ENCODE peak calls at places on chromosomes 12 and 14, in four cellular contexts. One of them, this sample, is unnamed.

GRCh38 chr14:93998871-93999403 is 1.8 kb downstream of the CCDC197 start:
- DNase-seq in CD8-positive, alpha-beta T cell: no peak
- DNase-seq in astrocyte of the spinal cord: no peak
- DNase-seq in cardiac fibroblast: no peak
- DNase-seq in this sample: no peak

GRCh38 chr14:58100735-58101368 is 51.2 kb downstream of the ARMH4 start:
- DNase-seq in CD8-positive, alpha-beta T cell: no peak
- DNase-seq in astrocyte of the spinal cord: peak
- DNase-seq in cardiac fibroblast: peak
- DNase-seq in this sample: no peak

GRCh38 chr14:23058654-23059504 is 1.6 kb upstream of the CDH24 start:
- DNase-seq in CD8-positive, alpha-beta T cell: no peak
- DNase-seq in astrocyte of the spinal cord: no peak
- DNase-seq in cardiac fibroblast: no peak
- DNase-seq in this sample: no peak

GRCh38 chr12:88325076-88325827 is 183.1 kb downstream of the TMTC3 start:
- DNase-seq in CD8-positive, alpha-beta T cell: no peak
- DNase-seq in astrocyte of the spinal cord: peak
- DNase-seq in cardiac fibroblast: peak
- DNase-seq in this sample: no peak

GRCh38 chr12:7361271-7361670 is 57.4 kb downstream of the ACSM4 start:
- DNase-seq in CD8-positive, alpha-beta T cell: no peak
- DNase-seq in astrocyte of the spinal cord: no peak
- DNase-seq in cardiac fibroblast: no peak
- DNase-seq in this sample: no peak

GRCh38 chr12:126667340-126667739 is 1599.6 kb upstream of the TMEM132C start:
- DNase-seq in CD8-positive, alpha-beta T cell: no peak
- DNase-seq in astrocyte of the spinal cord: peak
- DNase-seq in cardiac fibroblast: peak
- DNase-seq in this sample: no peak

GRCh38 chr14:36941783-36942521 is 230.5 kb downstream of the SLC25A21 start:
- DNase-seq in CD8-positive, alpha-beta T cell: peak
- DNase-seq in astrocyte of the spinal cord: peak
- DNase-seq in cardiac fibroblast: peak
- DNase-seq in this sample: peak

GRCh38 chr14:58697927-58698641 is 60.3 kb downstream of the DACT1 start:
- DNase-seq in CD8-positive, alpha-beta T cell: no peak
- DNase-seq in astrocyte of the spinal cord: no peak
- DNase-seq in cardiac fibroblast: no peak
- DNase-seq in this sample: no peak

GRCh38 chr14:89504602-89505320 is 87.7 kb upstream of the FOXN3 start:
- DNase-seq in CD8-positive, alpha-beta T cell: no peak
- DNase-seq in astrocyte of the spinal cord: peak
- DNase-seq in cardiac fibroblast: peak
- DNase-seq in this sample: no peak

GRCh38 chr12:122126713-122127597 is 47.1 kb downstream of the IL31 start:
- DNase-seq in CD8-positive, alpha-beta T cell: no peak
- DNase-seq in astrocyte of the spinal cord: no peak
- DNase-seq in cardiac fibroblast: no peak
- DNase-seq in this sample: no peak

GRCh38 chr14:89427426-89428162 is 10.6 kb upstream of the FOXN3 start:
- DNase-seq in CD8-positive, alpha-beta T cell: no peak
- DNase-seq in astrocyte of the spinal cord: no peak
- DNase-seq in cardiac fibroblast: peak
- DNase-seq in this sample: no peak

DNA sequence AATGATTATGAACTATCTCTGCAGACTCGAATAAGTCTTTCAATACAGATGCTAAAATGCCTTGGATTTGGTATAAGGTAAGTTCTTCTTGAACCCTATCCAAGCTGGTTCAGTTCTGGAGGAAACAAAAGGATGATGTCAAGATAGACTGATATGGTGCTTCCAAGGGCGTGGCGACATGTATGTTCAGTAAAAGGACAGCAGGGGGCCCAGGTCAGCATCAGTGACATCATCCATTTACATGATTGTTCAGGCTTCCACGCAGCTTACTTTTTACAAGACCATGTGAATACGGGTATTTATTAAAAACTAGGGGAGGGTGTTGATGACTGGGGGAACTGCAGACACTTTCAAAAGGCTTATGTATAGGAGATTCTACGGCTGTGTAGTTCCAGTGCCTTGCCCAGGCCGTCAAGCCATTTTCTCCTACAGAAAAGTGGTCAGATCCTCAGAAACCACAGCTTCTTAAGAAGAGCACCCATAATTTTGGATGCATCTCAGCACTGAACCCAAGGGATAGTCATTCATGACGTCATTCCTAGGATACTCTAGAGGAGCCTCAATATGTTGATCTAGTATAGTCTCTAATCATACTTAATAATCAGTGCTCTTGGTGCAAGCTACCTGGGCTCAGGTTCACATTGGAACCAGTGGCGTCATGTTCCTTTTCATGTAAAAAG is 527.7 kb downstream of the FUT8 start:
- DNase-seq in CD8-positive, alpha-beta T cell: no peak
- DNase-seq in astrocyte of the spinal cord: no peak
- DNase-seq in cardiac fibroblast: peak
- DNase-seq in this sample: no peak
- TF ChIP-seq CTCF in CD8-positive, alpha-beta T cell: no peak
- TF ChIP-seq CTCF in astrocyte of the spinal cord: no peak
- TF ChIP-seq CTCF in cardiac fibroblast: peak
- TF ChIP-seq CTCF in this sample: peak

GRCh38 chr12:71972441-71973074 is 33.9 kb downstream of the TPH2 start:
- DNase-seq in CD8-positive, alpha-beta T cell: no peak
- DNase-seq in astrocyte of the spinal cord: no peak
- DNase-seq in cardiac fibroblast: no peak
- DNase-seq in this sample: no peak
- TF ChIP-seq CTCF in CD8-positive, alpha-beta T cell: no peak
- TF ChIP-seq CTCF in astrocyte of the spinal cord: no peak
- TF ChIP-seq CTCF in cardiac fibroblast: no peak
- TF ChIP-seq CTCF in this sample: no peak

GRCh38 chr12:107081778-107082177 is 11.6 kb downstream of the CRY1 start:
- DNase-seq in CD8-positive, alpha-beta T cell: no peak
- DNase-seq in astrocyte of the spinal cord: no peak
- DNase-seq in cardiac fibroblast: no peak
- DNase-seq in this sample: no peak

GRCh38 chr12:107079172-107080011 is 14.0 kb downstream of the CRY1 start:
- DNase-seq in CD8-positive, alpha-beta T cell: no peak
- DNase-seq in astrocyte of the spinal cord: peak
- DNase-seq in cardiac fibroblast: peak
- DNase-seq in this sample: no peak
- TF ChIP-seq CTCF in CD8-positive, alpha-beta T cell: peak
- TF ChIP-seq CTCF in astrocyte of the spinal cord: peak
- TF ChIP-seq CTCF in cardiac fibroblast: peak
- TF ChIP-seq CTCF in this sample: no peak

GRCh38 chr12:65670775-65671174 is 153.5 kb upstream of the HMGA2 start:
- DNase-seq in CD8-positive, alpha-beta T cell: no peak
- DNase-seq in astrocyte of the spinal cord: peak
- DNase-seq in cardiac fibroblast: peak
- DNase-seq in this sample: no peak

GRCh38 chr12:65666876-65667275 is 157.4 kb upstream of the HMGA2 start:
- DNase-seq in CD8-positive, alpha-beta T cell: no peak
- DNase-seq in astrocyte of the spinal cord: peak
- DNase-seq in cardiac fibroblast: peak
- DNase-seq in this sample: no peak

GRCh38 chr12:65672441-65672840 is 151.8 kb upstream of the HMGA2 start:
- DNase-seq in CD8-positive, alpha-beta T cell: no peak
- DNase-seq in astrocyte of the spinal cord: no peak
- DNase-seq in cardiac fibroblast: no peak
- DNase-seq in this sample: no peak

GRCh38 chr12:65667932-65668331 is 156.4 kb upstream of the HMGA2 start:
- DNase-seq in CD8-positive, alpha-beta T cell: no peak
- DNase-seq in astrocyte of the spinal cord: no peak
- DNase-seq in cardiac fibroblast: peak
- DNase-seq in this sample: no peak

GRCh38 chr12:65668981-65669695 is 155.1 kb upstream of the HMGA2 start:
- DNase-seq in CD8-positive, alpha-beta T cell: no peak
- DNase-seq in astrocyte of the spinal cord: peak
- DNase-seq in cardiac fibroblast: peak
- DNase-seq in this sample: no peak
- TF ChIP-seq CTCF in CD8-positive, alpha-beta T cell: no peak
- TF ChIP-seq CTCF in astrocyte of the spinal cord: no peak
- TF ChIP-seq CTCF in cardiac fibroblast: no peak
- TF ChIP-seq CTCF in this sample: no peak

This sample was measured in mesothelial cell of epicardium.